ENCODE peak calls at places on chromosome 4, in ten cellular contexts. X is OCI-LY7, D is lower leg skin, S is pancreas, W is heart left ventricle, T is PC-3, N is uterus, I is AG04449, R is stomach, U is choroid plexus epithelial cell. H is an unnamed sample.

GRCh38 chr4:126081336-126081735 is 766.6 kb downstream of the FAT4 start:
- DNase-seq in I (no peak), S (no peak), D (no peak), U (no peak), N (no peak), W (no peak), T (no peak), X (no peak), R (no peak), H (no peak)

GRCh38 chr4:118034061-118034785 is at the start of gene NDST3:
- DNase-seq in I (no peak), R (peak), S (peak), U (peak), D (no peak), X (no peak), N (no peak), W (no peak), T (peak), H (no peak)

GRCh38 chr4:187606581-187606980 is 389.0 kb upstream of the ZFP42 start:
- DNase-seq in I (no peak), S (no peak), R (no peak), T (peak), U (peak), W (no peak), X (peak), D (no peak), N (no peak), H (no peak)

GRCh38 chr4:141771889-141772830 is 135.8 kb downstream of the IL15 start:
- DNase-seq in U (no peak), I (no peak), R (no peak), W (no peak), D (no peak), X (no peak), S (no peak), N (no peak), T (no peak), H (no peak)

GRCh38 chr4:82450966-82451755 is 20.8 kb downstream of the ENOPH1 start:
- DNase-seq in D (no peak), R (no peak), N (no peak), I (no peak), X (no peak), U (no peak), S (no peak), T (no peak), W (no peak), H (no peak)

GRCh38 chr4:9704551-9705332 is 76.7 kb upstream of the DRD5 start:
- DNase-seq in D (no peak), X (no peak), S (no peak), U (no peak), R (no peak), N (no peak), T (no peak), W (no peak), I (no peak), H (no peak)

GRCh38 chr4:183422962-183423653 is 21.3 kb upstream of the CDKN2AIP start:
- DNase-seq in W (no peak), I (peak), N (no peak), U (peak), S (no peak), R (no peak), X (no peak), T (peak), D (peak), H (peak)

GRCh38 chr4:2297606-2298517 is 36.0 kb upstream of the MXD4 start:
- DNase-seq in T (no peak), N (no peak), X (peak), W (no peak), D (peak), I (no peak), R (no peak), S (no peak), U (no peak), H (no peak)

GRCh38 chr4:3868841-3869572 is 102.8 kb downstream of the ADRA2C start:
- DNase-seq in T (no peak), D (peak), N (peak), X (no peak), I (no peak), R (no peak), W (no peak), S (no peak), U (no peak), H (no peak)

GRCh38 chr4:183840311-183840710 is 64.8 kb upstream of the STOX2 start:
- DNase-seq in W (peak), X (peak), T (peak), N (peak), R (peak), I (peak), U (peak), S (peak), D (peak), H (no peak)

GRCh38 chr4:41750158-41750623 is 1.7 kb upstream of the PHOX2B start:
- DNase-seq in N (no peak), S (no peak), R (no peak), D (no peak), T (no peak), I (no peak), U (no peak), W (no peak), X (no peak), H (no peak)

GRCh38 chr4:165493359-165493758 is 114.6 kb downstream of the CPE start:
- DNase-seq in N (peak), D (peak), W (peak), S (peak), T (peak), R (peak), X (peak), U (peak), I (no peak), H (no peak)
- H3K4me3 ChIP-seq in N (no peak), D (no peak), W (no peak), S (no peak), T (no peak), R (no peak), X (no peak), U (no peak), I (no peak), H (peak)

GRCh38 chr4:23269583-23269982 is 576.8 kb downstream of the GBA3 start:
- DNase-seq in U (no peak), W (no peak), T (no peak), R (no peak), N (no peak), X (no peak), I (no peak), D (no peak), S (no peak), H (no peak)

GRCh38 chr4:23268072-23268771 is 575.5 kb downstream of the GBA3 start:
- DNase-seq in T (no peak), D (no peak), S (no peak), R (no peak), X (no peak), U (no peak), N (no peak), W (no peak), I (no peak), H (peak)

GRCh38 chr4:23260510-23260909 is 567.8 kb downstream of the GBA3 start:
- DNase-seq in X (no peak), U (no peak), I (no peak), R (no peak), D (no peak), N (no peak), S (no peak), T (no peak), W (no peak), H (no peak)

GRCh38 chr4:23266401-23266800 is 573.7 kb downstream of the GBA3 start:
- DNase-seq in W (no peak), X (no peak), R (no peak), N (no peak), U (no peak), T (no peak), S (no peak), I (no peak), D (no peak), H (no peak)
- TF ChIP-seq CTCF in W (no peak), X (peak), R (no peak), N (no peak), U (no peak), T (no peak), S (no peak), I (no peak), D (no peak), H (peak)

DNA sequence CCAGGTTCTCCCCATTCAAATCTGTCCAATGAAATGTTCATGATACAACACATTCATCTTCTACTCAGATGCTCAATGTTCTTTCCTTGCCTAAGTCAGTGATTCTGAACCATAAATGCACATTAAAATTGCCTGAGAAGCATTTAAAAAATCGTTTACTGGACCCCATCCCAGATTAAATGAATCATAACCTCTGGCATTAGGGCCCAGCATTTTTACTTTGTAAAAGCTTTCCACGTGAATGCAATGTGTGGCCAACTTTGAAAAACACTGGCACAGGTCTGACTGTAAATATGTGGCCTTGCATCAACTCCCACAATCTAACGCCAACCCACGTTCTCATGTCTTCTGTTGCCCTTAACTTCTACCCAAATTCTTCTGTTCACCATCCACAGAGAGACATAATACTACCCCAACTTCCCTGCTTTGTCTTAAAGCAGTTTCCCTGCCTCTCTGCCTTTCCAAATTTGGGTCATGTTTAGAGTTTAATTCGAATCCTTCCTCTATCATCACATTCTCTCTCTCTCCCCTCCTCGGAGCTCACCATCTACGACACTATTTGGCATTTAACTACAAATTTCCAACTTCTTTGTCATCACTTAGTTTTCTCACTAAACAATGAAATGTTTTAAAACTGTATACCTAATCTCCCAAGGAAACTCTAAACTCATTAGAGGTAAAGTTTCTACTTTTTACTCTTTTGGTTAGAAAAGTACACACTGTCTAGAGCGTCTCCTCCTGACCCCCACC is 78.7 kb downstream of the PRKG2 start:
- DNase-seq in I (peak), R (no peak), X (no peak), W (no peak), U (peak), S (no peak), N (peak), T (peak), D (no peak), H (no peak)
- H3K4me3 ChIP-seq in I (no peak), R (no peak), X (no peak), W (no peak), U (no peak), S (no peak), N (no peak), T (peak), D (no peak), H (no peak)

DNA sequence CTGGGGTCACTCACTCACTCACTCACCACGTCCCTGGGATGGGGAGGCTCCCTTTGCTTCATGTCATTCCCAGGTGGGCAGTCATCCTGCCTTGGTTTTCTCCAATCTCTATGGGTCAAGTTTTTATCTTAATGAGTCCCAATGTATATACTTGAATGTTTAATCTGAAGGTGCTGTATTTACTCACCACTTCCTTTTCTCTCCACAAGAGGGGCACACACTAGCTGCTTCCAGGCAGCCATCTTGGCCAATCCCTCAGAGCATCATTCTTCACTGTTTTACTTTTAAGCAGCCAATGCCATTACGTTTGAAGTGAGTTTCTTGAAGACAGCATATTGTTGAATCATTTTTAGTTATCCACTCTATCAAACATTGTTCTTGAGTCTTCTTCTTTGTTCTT is 153.4 kb upstream of the ARSJ start:
- DNase-seq in W (no peak), X (peak), R (no peak), I (no peak), T (peak), S (no peak), D (no peak), N (no peak), U (peak), H (no peak)
- TF ChIP-seq CTCF in W (no peak), X (peak), R (no peak), I (peak), T (peak), S (no peak), D (no peak), N (no peak), U (peak), H (peak)

DNA sequence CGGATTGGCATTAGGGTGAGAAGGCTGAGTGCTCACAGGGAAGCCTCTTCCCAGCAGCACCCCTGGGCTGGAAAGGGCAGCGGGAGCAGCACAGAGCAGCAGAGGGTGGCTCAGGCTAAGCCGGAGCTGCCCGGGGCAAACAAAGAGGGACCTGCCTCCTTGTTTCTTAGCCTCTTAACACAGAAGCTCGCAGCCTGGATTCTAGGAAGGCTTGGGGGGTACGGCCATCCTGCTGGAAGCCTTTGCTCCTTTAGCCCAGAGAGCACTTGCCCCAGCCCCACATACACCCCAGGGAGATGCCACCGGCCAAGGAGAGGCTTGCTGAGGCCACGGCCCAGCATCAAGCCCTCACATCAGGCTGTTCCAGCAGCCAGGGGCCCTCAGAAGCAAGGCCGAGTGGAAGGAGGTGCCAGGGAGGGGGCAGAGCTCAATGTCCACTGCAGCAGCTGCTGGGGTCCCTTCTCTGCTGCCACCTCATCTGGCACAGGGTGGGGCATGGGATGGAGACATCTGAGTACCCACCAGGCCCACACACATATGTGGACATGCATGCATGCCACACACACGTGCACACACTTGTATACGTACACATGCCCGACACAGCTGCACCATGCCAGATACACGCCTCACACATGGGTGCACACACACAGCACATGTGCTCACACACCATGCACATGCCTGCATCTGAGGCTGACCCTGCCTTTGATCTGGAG is 20.3 kb upstream of the SPON2 start:
- DNase-seq in W (peak), N (peak), I (no peak), S (no peak), X (no peak), U (no peak), T (no peak), D (peak), R (peak), H (no peak)
- H3K4me3 ChIP-seq in W (no peak), N (peak), I (no peak), S (no peak), X (no peak), U (no peak), T (peak), D (no peak), R (no peak), H (no peak)

DNA sequence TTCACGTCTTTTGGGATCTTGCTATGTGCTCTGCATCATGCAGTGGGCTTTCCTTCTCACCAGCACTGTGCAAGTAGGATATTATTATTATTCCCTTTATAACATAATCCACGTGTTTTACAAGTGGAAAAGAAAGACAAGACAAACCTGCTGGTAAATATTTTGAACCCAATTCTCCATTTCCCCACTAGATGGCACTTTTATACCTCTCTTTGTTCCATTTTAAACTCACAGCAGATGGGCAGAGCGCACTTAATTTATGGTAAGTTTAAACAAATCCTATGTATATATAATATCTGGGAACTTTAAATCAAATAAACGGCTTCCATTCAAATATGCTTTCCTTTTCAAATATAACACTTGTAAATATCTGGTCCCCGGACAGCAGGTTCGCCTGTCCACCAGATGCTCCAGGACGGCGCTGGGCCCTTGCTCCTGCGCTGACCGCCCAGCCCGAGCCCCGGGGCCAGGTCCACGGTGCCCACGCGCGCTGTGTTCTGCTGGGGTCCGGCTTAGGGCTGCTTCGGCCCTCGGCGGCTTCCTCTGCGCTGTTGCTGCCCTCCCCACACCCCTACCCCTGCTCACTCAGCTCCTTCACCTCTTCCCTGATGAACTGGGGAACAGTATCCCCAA is 31.1 kb downstream of the F11 start:
- DNase-seq in X (peak), U (peak), T (peak), W (no peak), D (no peak), I (peak), R (no peak), S (no peak), N (no peak), H (peak)
- TF ChIP-seq CTCF in X (peak), U (peak), T (peak), W (peak), D (no peak), I (peak), R (peak), S (peak), N (peak), H (peak)